ENCODE peak calls at places on chromosome 2, in four cellular contexts. One of them, this sample, is unnamed.

GRCh38 chr2:133459590-133459989 is 108.7 kb downstream of the NCKAP5 start:
- DNase-seq in H9: no peak
- DNase-seq in H1: no peak
- DNase-seq in IMR-90: no peak
- DNase-seq in this sample: no peak

GRCh38 chr2:113118263-113118657 is 9.1 kb upstream of the IL1RN start:
- DNase-seq in H9: no peak
- DNase-seq in H1: no peak
- DNase-seq in IMR-90: no peak
- DNase-seq in this sample: no peak

GRCh38 chr2:70087703-70088507 is 628 bp downstream of the PCBP1 start:
- DNase-seq in H9: peak
- DNase-seq in H1: peak
- DNase-seq in IMR-90: peak
- DNase-seq in this sample: peak

GRCh38 chr2:96537066-96537733 is 648 bp downstream of the ARID5A start:
- DNase-seq in H9: no peak
- DNase-seq in H1: no peak
- DNase-seq in IMR-90: peak
- DNase-seq in this sample: peak

GRCh38 chr2:162261032-162261945 is 18.0 kb upstream of the FAP start:
- DNase-seq in H9: no peak
- DNase-seq in H1: no peak
- DNase-seq in IMR-90: peak
- DNase-seq in this sample: no peak

GRCh38 chr2:215579809-215580208 is 143.9 kb upstream of the FN1 start:
- DNase-seq in H9: no peak
- DNase-seq in H1: no peak
- DNase-seq in IMR-90: peak
- DNase-seq in this sample: no peak

GRCh38 chr2:241902357-241902991 is 32.9 kb downstream of the RTP5 start:
- DNase-seq in H9: peak
- DNase-seq in H1: peak
- DNase-seq in IMR-90: no peak
- DNase-seq in this sample: no peak

GRCh38 chr2:60925994-60926750 is 44.8 kb downstream of the REL start:
- DNase-seq in H9: no peak
- DNase-seq in H1: no peak
- DNase-seq in IMR-90: peak
- DNase-seq in this sample: peak

GRCh38 chr2:241943209-241943850 is 73.8 kb downstream of the RTP5 start:
- DNase-seq in H9: peak
- DNase-seq in H1: no peak
- DNase-seq in IMR-90: no peak
- DNase-seq in this sample: no peak

GRCh38 chr2:46095821-46096220 is 201.4 kb upstream of the EPAS1 start:
- DNase-seq in H9: no peak
- DNase-seq in H1: no peak
- DNase-seq in IMR-90: peak
- DNase-seq in this sample: no peak

GRCh38 chr2:52976132-52976949 is 791.3 kb upstream of the CHAC2 start:
- DNase-seq in H9: peak
- DNase-seq in H1: peak
- DNase-seq in IMR-90: peak
- DNase-seq in this sample: peak

GRCh38 chr2:120886534-120886961 is 150.9 kb downstream of the GLI2 start:
- DNase-seq in H9: no peak
- DNase-seq in H1: no peak
- DNase-seq in IMR-90: no peak
- DNase-seq in this sample: no peak

GRCh38 chr2:102142829-102143449 is 393 bp downstream of the IL1R1 start:
- DNase-seq in H9: peak
- DNase-seq in H1: peak
- DNase-seq in IMR-90: peak
- DNase-seq in this sample: peak

GRCh38 chr2:54597153-54597827 is 126.2 kb upstream of the EML6 start:
- DNase-seq in H9: no peak
- DNase-seq in H1: no peak
- DNase-seq in IMR-90: peak
- DNase-seq in this sample: no peak

GRCh38 chr2:85275984-85276540 is 51.7 kb downstream of the TGOLN2 start:
- DNase-seq in H9: no peak
- DNase-seq in H1: no peak
- DNase-seq in IMR-90: no peak
- DNase-seq in this sample: no peak

GRCh38 chr2:5976626-5977025 is 284.4 kb downstream of the SOX11 start:
- DNase-seq in H9: no peak
- DNase-seq in H1: no peak
- DNase-seq in IMR-90: no peak
- DNase-seq in this sample: peak

GRCh38 chr2:113012436-113013335 is 7.4 kb downstream of the IL36A start:
- DNase-seq in H9: no peak
- DNase-seq in H1: no peak
- DNase-seq in IMR-90: peak
- DNase-seq in this sample: no peak

GRCh38 chr2:236204953-236205352 is 36.8 kb upstream of the GBX2 start:
- DNase-seq in H9: no peak
- DNase-seq in H1: no peak
- DNase-seq in IMR-90: no peak
- DNase-seq in this sample: no peak

GRCh38 chr2:185108588-185108987 is 510.3 kb downstream of the ZNF804A start:
- DNase-seq in H9: no peak
- DNase-seq in H1: no peak
- DNase-seq in IMR-90: no peak
- DNase-seq in this sample: peak

GRCh38 chr2:203327582-203327917 is 644 bp upstream of the ABI2 start:
- DNase-seq in H9: no peak
- DNase-seq in H1: no peak
- DNase-seq in IMR-90: no peak
- DNase-seq in this sample: no peak

GRCh38 chr2:35301349-35301748 is 1054.2 kb upstream of the CRIM1 start:
- DNase-seq in H9: no peak
- DNase-seq in H1: no peak
- DNase-seq in IMR-90: no peak
- DNase-seq in this sample: no peak

GRCh38 chr2:234427081-234428058 is 69.5 kb downstream of the ARL4C start:
- DNase-seq in H9: peak
- DNase-seq in H1: peak
- DNase-seq in IMR-90: peak
- DNase-seq in this sample: peak

GRCh38 chr2:109726666-109727270 is 67.3 kb upstream of the RGPD5 start:
- DNase-seq in H9: no peak
- DNase-seq in H1: no peak
- DNase-seq in IMR-90: no peak
- DNase-seq in this sample: no peak

GRCh38 chr2:75513616-75514170 is 47.0 kb downstream of the EVA1A start:
- DNase-seq in H9: no peak
- DNase-seq in H1: no peak
- DNase-seq in IMR-90: no peak
- DNase-seq in this sample: no peak

GRCh38 chr2:189899101-189899500 is 114.9 kb downstream of the PMS1 start:
- DNase-seq in H9: no peak
- DNase-seq in H1: no peak
- DNase-seq in IMR-90: peak
- DNase-seq in this sample: no peak

GRCh38 chr2:64876137-64876647 is 113.0 kb upstream of the SLC1A4 start:
- DNase-seq in H9: peak
- DNase-seq in H1: peak
- DNase-seq in IMR-90: peak
- DNase-seq in this sample: peak

GRCh38 chr2:72793798-72794447 is 31.9 kb downstream of the EXOC6B start:
- DNase-seq in H9: no peak
- DNase-seq in H1: no peak
- DNase-seq in IMR-90: peak
- DNase-seq in this sample: peak

GRCh38 chr2:120934891-120935338 is 199.2 kb downstream of the GLI2 start:
- DNase-seq in H9: no peak
- DNase-seq in H1: no peak
- DNase-seq in IMR-90: peak
- DNase-seq in this sample: no peak

GRCh38 chr2:1698188-1698945 is 45.9 kb downstream of the PXDN start:
- DNase-seq in H9: no peak
- DNase-seq in H1: peak
- DNase-seq in IMR-90: no peak
- DNase-seq in this sample: no peak

GRCh38 chr2:163657257-163657656 is 78.6 kb downstream of the FIGN start:
- DNase-seq in H9: no peak
- DNase-seq in H1: no peak
- DNase-seq in IMR-90: peak
- DNase-seq in this sample: peak

GRCh38 chr2:119853777-119854399 is 94.2 kb downstream of the PTPN4 start:
- DNase-seq in H9: peak
- DNase-seq in H1: no peak
- DNase-seq in IMR-90: no peak
- DNase-seq in this sample: no peak
- H4K5ac ChIP-seq in H9: no peak
- H4K5ac ChIP-seq in H1: no peak
- H4K5ac ChIP-seq in IMR-90: no peak
- H4K5ac ChIP-seq in this sample: no peak

GRCh38 chr2:239856620-239857285 is 168.4 kb downstream of the NDUFA10 start:
- DNase-seq in H9: no peak
- DNase-seq in H1: no peak
- DNase-seq in IMR-90: no peak
- DNase-seq in this sample: no peak
- H4K5ac ChIP-seq in H9: no peak
- H4K5ac ChIP-seq in H1: no peak
- H4K5ac ChIP-seq in IMR-90: no peak
- H4K5ac ChIP-seq in this sample: no peak

DNA sequence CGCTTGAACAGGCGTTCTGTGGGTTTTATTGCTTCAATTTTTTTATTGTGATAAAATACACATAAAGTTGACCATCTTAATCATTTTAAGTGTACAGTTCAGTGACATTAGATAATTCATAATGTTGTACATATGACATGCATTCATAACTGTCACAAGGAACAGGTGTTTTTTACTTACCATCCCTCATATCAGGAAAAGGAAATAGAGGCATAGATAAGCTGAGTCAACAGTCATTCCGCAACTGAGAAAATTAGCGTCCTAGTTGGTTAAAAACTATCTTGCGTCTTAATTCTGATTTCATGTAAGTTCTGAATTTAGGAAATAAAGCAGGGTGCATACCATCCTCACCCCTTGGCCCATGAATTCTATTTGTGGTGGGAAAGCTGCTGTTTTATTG is 36.5 kb downstream of the PLB1 start:
- DNase-seq in H9: no peak
- DNase-seq in H1: no peak
- DNase-seq in IMR-90: no peak
- DNase-seq in this sample: no peak
- H4K5ac ChIP-seq in H9: no peak
- H4K5ac ChIP-seq in H1: no peak
- H4K5ac ChIP-seq in IMR-90: no peak
- H4K5ac ChIP-seq in this sample: no peak

GRCh38 chr2:41920181-41920580 is 127.6 kb upstream of the PKDCC start:
- DNase-seq in H9: no peak
- DNase-seq in H1: no peak
- DNase-seq in IMR-90: no peak
- DNase-seq in this sample: no peak

GRCh38 chr2:41916177-41916576 is 131.6 kb upstream of the PKDCC start:
- DNase-seq in H9: no peak
- DNase-seq in H1: no peak
- DNase-seq in IMR-90: no peak
- DNase-seq in this sample: no peak

GRCh38 chr2:41920812-41921211 is 127.0 kb upstream of the PKDCC start:
- DNase-seq in H9: no peak
- DNase-seq in H1: no peak
- DNase-seq in IMR-90: no peak
- DNase-seq in this sample: no peak

GRCh38 chr2:41917587-41917986 is 130.2 kb upstream of the PKDCC start:
- DNase-seq in H9: no peak
- DNase-seq in H1: no peak
- DNase-seq in IMR-90: no peak
- DNase-seq in this sample: no peak

GRCh38 chr2:41919135-41919534 is 128.7 kb upstream of the PKDCC start:
- DNase-seq in H9: no peak
- DNase-seq in H1: no peak
- DNase-seq in IMR-90: no peak
- DNase-seq in this sample: no peak
- H4K5ac ChIP-seq in H9: no peak
- H4K5ac ChIP-seq in H1: no peak
- H4K5ac ChIP-seq in IMR-90: no peak
- H4K5ac ChIP-seq in this sample: no peak

GRCh38 chr2:147851244-147851930 is 6.6 kb downstream of the ACVR2A start:
- DNase-seq in H9: no peak
- DNase-seq in H1: no peak
- DNase-seq in IMR-90: no peak
- DNase-seq in this sample: no peak

GRCh38 chr2:147846382-147847081 is 1.7 kb downstream of the ACVR2A start:
- DNase-seq in H9: no peak
- DNase-seq in H1: no peak
- DNase-seq in IMR-90: no peak
- DNase-seq in this sample: no peak

GRCh38 chr2:147844691-147845607 is at the start of gene ACVR2A:
- DNase-seq in H9: peak
- DNase-seq in H1: no peak
- DNase-seq in IMR-90: peak
- DNase-seq in this sample: peak

GRCh38 chr2:147845608-147846002 is 776 bp downstream of the ACVR2A start:
- DNase-seq in H9: no peak
- DNase-seq in H1: no peak
- DNase-seq in IMR-90: peak
- DNase-seq in this sample: no peak

GRCh38 chr2:147847746-147848391 is 3.0 kb downstream of the ACVR2A start:
- DNase-seq in H9: no peak
- DNase-seq in H1: no peak
- DNase-seq in IMR-90: no peak
- DNase-seq in this sample: no peak
- H4K5ac ChIP-seq in H9: no peak
- H4K5ac ChIP-seq in H1: no peak
- H4K5ac ChIP-seq in IMR-90: no peak
- H4K5ac ChIP-seq in this sample: no peak

DNA sequence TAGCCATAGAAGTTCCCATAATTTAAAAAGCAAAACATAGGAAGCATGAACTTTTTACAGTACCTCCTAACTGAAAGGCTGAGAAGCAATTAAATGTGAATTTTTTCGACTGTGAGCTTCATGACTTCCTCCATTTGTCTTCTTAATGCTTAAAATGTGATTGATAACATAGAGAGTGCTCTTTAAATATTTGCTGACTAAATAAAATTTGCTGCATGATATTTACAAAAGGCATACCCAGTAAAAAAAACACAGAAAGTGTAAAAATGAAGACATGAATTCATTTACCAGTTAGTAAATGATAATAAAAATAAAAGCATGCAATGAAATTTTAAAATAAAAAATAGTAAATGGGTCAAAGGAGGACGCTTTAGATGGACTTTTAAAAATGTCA is 21.9 kb downstream of the STAT4 start:
- DNase-seq in H9: no peak
- DNase-seq in H1: no peak
- DNase-seq in IMR-90: no peak
- DNase-seq in this sample: no peak
- H4K5ac ChIP-seq in H9: no peak
- H4K5ac ChIP-seq in H1: no peak
- H4K5ac ChIP-seq in IMR-90: no peak
- H4K5ac ChIP-seq in this sample: no peak

This sample was measured in mesendoderm.